ENCODE peak calls at places on chromosomes 11 and 22, in six cellular contexts. F, U, G, B, X and I are unnamed samples.

GRCh38 chr11:118913411-118914125 is 12.2 kb downstream of the BCL9L start:
- DNase-seq in B (peak; percentile 77), U (peak; percentile 75), F (no peak), G (peak; percentile 26), X (peak; percentile 13), I (no peak)

GRCh38 chr11:46246514-46246913 is 30.9 kb upstream of the CREB3L1 start:
- DNase-seq in B (no peak), F (no peak), X (no peak), G (no peak), U (no peak), I (no peak)

GRCh38 chr11:116861539-116861938 is 24.1 kb upstream of the APOA1 start:
- DNase-seq in G (no peak), F (no peak), X (no peak), U (no peak), B (no peak), I (no peak)

GRCh38 chr11:559712-560304 is 730 bp downstream of the LMNTD2 start:
- DNase-seq in G (no peak), X (no peak), B (peak; percentile 89), F (no peak), U (peak; percentile 89), I (no peak)

GRCh38 chr11:122656073-122656630 is 630 bp downstream of the UBASH3B start:
- DNase-seq in B (peak; percentile 82), X (no peak), U (peak; percentile 64), G (peak; percentile 32), F (peak; percentile 64), I (peak; percentile 87)

GRCh38 chr11:38411149-38411548 is 1813.1 kb upstream of the RAG2 start:
- DNase-seq in G (no peak), F (no peak), U (no peak), B (no peak), X (no peak), I (no peak)

GRCh38 chr11:19931141-19931767 is 218.6 kb downstream of the NAV2 start:
- DNase-seq in F (no peak), B (no peak), X (no peak), U (no peak), G (no peak), I (peak; percentile 75)

GRCh38 chr11:47800759-47801158 is 33.6 kb upstream of the FNBP4 start:
- DNase-seq in U (no peak), X (no peak), B (no peak), G (no peak), F (no peak), I (no peak)

GRCh38 chr22:20494978-20495860 is at the start of gene KLHL22:
- DNase-seq in X (peak; percentile 86), G (peak; percentile 12), U (peak; percentile 68), B (peak; percentile 86), F (peak; percentile 59), I (peak; percentile 88)

GRCh38 chr11:40337118-40337517 is 1122.3 kb downstream of the LRRC4C start:
- DNase-seq in B (no peak), F (no peak), U (no peak), X (no peak), G (no peak), I (no peak)

GRCh38 chr11:61627831-61628753 is 47.2 kb upstream of the SYT7 start:
- DNase-seq in U (peak; percentile 68), G (no peak), X (peak; percentile 47), F (peak; percentile 76), B (no peak), I (peak; percentile 83)

GRCh38 chr11:125253795-125254525 is 89.4 kb downstream of the PKNOX2 start:
- DNase-seq in F (no peak), B (no peak), G (no peak), U (no peak), X (no peak), I (no peak)

GRCh38 chr22:37020192-37020479 is 594 bp downstream of the MPST start:
- DNase-seq in G (no peak), F (peak; percentile 44), B (no peak), X (no peak), U (peak; percentile 75), I (peak; percentile 55)

GRCh38 chr11:69396948-69397307 is 84.5 kb upstream of the LINC01488 start:
- DNase-seq in B (peak; percentile 41), G (no peak), X (no peak), F (peak; percentile 4), U (no peak), I (no peak)

GRCh38 chr11:25535462-25535861 is 796.5 kb upstream of the ANO3 start:
- DNase-seq in X (no peak), U (no peak), B (no peak), G (no peak), F (no peak), I (no peak)

GRCh38 chr11:10807629-10808552 is 835 bp downstream of the EIF4G2 start:
- DNase-seq in G (peak; percentile 35), F (peak; percentile 79), U (peak; percentile 75), B (peak; percentile 91), X (peak; percentile 78), I (peak; percentile 58)

GRCh38 chr11:110069158-110069737 is 23.9 kb upstream of the ZC3H12C start:
- DNase-seq in B (no peak), G (no peak), F (peak; percentile 77), X (peak; percentile 28), U (peak; percentile 55), I (no peak)

GRCh38 chr11:132471491-132471890 is 1060.8 kb downstream of the OPCML start:
- DNase-seq in F (no peak), X (no peak), G (no peak), B (no peak), U (no peak), I (no peak)

GRCh38 chr11:121318848-121319834 is 26.6 kb downstream of the SC5D start:
- DNase-seq in F (no peak), U (peak; percentile 54), B (no peak), G (no peak), X (peak; percentile 47), I (peak; percentile 68)